ENCODE peak calls at places on chromosomes 1 and 21, in six cellular contexts. E, Q, K, F, L and A are unnamed samples.

GRCh38 chr1:40855513-40855912 is 6.7 kb downstream of the CITED4 start:
- DNase-seq in Q (no peak), E (no peak), K (no peak), L (no peak), F (no peak), A (no peak)

GRCh38 chr1:61092643-61093042 is 10.3 kb downstream of the NFIA start:
- DNase-seq in E (no peak), L (no peak), F (no peak), Q (no peak), K (no peak), A (no peak)

GRCh38 chr1:93414749-93415148 is 33.2 kb upstream of the FNBP1L start:
- DNase-seq in E (no peak), Q (no peak), L (no peak), K (no peak), F (no peak), A (no peak)

GRCh38 chr1:200207711-200208126 is 180.2 kb downstream of the NR5A2 start:
- DNase-seq in Q (no peak), F (no peak), L (no peak), K (no peak), E (no peak), A (no peak)

GRCh38 chr1:85085417-85085816 is 37.1 kb upstream of the MCOLN3 start:
- DNase-seq in Q (no peak), L (no peak), E (no peak), F (no peak), K (no peak), A (no peak)

GRCh38 chr1:226749467-226749866 is 10.4 kb upstream of the ITPKB start:
- DNase-seq in F (no peak), Q (no peak), E (no peak), K (no peak), L (no peak), A (no peak)

GRCh38 chr1:5570931-5571330 is 421.3 kb downstream of the NPHP4 start:
- DNase-seq in Q (no peak), L (no peak), F (no peak), E (peak; percentile 24), K (no peak), A (no peak)

GRCh38 chr1:55289614-55290013 is 74.5 kb upstream of the USP24 start:
- DNase-seq in E (no peak), L (no peak), F (no peak), K (no peak), Q (no peak), A (no peak)

GRCh38 chr21:38787461-38788274 is 18.1 kb upstream of the ETS2 start:
- DNase-seq in L (no peak), K (no peak), Q (no peak), F (no peak), E (no peak), A (no peak)

GRCh38 chr1:22241250-22241649 is 98.4 kb upstream of the WNT4 start:
- DNase-seq in K (no peak), F (no peak), L (no peak), E (no peak), Q (no peak), A (no peak)

GRCh38 chr1:47189844-47190562 is at the start of gene PDZK1IP1:
- DNase-seq in E (peak; percentile 91), F (peak; percentile 16), L (peak; percentile 89), Q (no peak), K (peak; percentile 97), A (no peak)

GRCh38 chr1:9724706-9725476 is 73.4 kb downstream of the PIK3CD start:
- DNase-seq in E (peak; percentile 56), Q (no peak), L (peak; percentile 73), F (peak; percentile 20), K (no peak), A (no peak)

GRCh38 chr1:48341221-48341620 is 118.7 kb downstream of the SLC5A9 start:
- DNase-seq in L (no peak), K (no peak), F (no peak), E (no peak), Q (no peak), A (no peak)

GRCh38 chr1:240613353-240614142 is 1.6 kb upstream of the GREM2 start:
- DNase-seq in F (no peak), E (no peak), Q (no peak), L (no peak), K (no peak), A (no peak)

GRCh38 chr1:66282343-66282852 is 251.6 kb upstream of the SGIP1 start:
- DNase-seq in F (peak; percentile 42), L (no peak), Q (peak; percentile 79), E (no peak), K (no peak), A (no peak)
- TF ChIP-seq CTCF in F (peak; percentile 20), L (no peak), Q (peak; percentile 32), E (no peak), K (no peak), A (peak; percentile 50)

GRCh38 chr1:18572022-18572920 is 58.4 kb upstream of the PAX7 start:
- DNase-seq in K (no peak), F (no peak), L (no peak), Q (no peak), E (no peak), A (no peak)

GRCh38 chr1:18578271-18578670 is 52.4 kb upstream of the PAX7 start:
- DNase-seq in L (no peak), F (no peak), Q (no peak), E (no peak), K (no peak), A (no peak)

GRCh38 chr1:18573170-18573569 is 57.5 kb upstream of the PAX7 start:
- DNase-seq in F (no peak), Q (no peak), K (no peak), E (no peak), L (no peak), A (no peak)

GRCh38 chr1:18574754-18575153 is 55.9 kb upstream of the PAX7 start:
- DNase-seq in E (no peak), K (no peak), Q (no peak), F (no peak), L (no peak), A (no peak)

DNA sequence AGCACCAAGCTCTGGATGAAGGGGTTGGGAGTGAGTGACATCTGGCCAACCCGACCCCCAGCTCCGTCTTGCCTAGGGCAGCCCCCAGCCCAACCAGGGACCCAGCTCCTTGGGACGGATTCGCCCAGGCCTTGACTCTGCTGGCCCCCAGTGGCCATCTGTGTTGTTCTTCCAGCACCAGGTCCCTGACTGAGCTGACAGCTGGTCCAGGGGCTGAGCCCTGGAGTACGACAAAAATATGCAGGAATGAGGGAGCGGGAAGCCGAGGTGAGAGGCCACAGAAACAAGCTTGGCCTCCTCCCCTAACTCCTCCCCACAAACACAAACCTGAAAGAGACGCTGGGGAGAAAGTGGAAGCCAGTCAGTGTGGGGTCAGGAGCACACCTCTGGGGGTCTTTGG is 55.0 kb upstream of the PAX7 start:
- DNase-seq in E (no peak), Q (no peak), F (no peak), L (peak; percentile 69), K (no peak), A (no peak)
- TF ChIP-seq CTCF in E (no peak), Q (peak; percentile 71), F (peak; percentile 70), L (peak; percentile 44), K (peak; percentile 54), A (peak; percentile 81)

GRCh38 chr1:119276558-119276957 is 92.0 kb upstream of the HAO2 start:
- DNase-seq in F (no peak), K (no peak), E (no peak), Q (no peak), L (no peak), A (no peak)
- TF ChIP-seq CTCF in F (no peak), K (no peak), E (no peak), Q (no peak), L (no peak), A (peak; percentile 39)

GRCh38 chr1:20329793-20330542 is 39.3 kb downstream of the VWA5B1 start:
- DNase-seq in Q (no peak), F (no peak), K (no peak), E (no peak), L (no peak), A (no peak)
- TF ChIP-seq CTCF in Q (no peak), F (peak; percentile 14), K (no peak), E (no peak), L (no peak), A (peak; percentile 32)

DNA sequence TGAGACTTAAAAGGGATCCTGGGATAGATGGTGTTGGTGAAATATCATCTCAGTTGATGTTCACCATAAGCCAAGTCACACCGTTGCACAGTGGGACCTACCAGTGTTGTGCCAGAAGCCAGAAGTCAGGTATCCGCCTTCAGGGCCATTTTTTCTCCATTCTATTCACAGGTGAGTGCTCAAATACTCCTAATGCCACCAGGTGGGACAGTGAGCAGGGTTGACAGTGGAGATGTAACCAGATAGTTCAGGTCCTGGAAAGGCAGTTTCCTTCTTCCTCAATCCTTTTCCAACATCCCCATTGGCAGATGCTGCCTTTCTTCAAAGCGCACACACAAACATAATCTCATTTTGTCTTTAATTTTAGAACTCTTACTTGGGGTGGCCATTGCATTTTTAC is 11.6 kb downstream of the CD160 start:
- DNase-seq in F (no peak), L (no peak), Q (no peak), E (no peak), K (no peak), A (no peak)
- TF ChIP-seq CTCF in F (no peak), L (no peak), Q (no peak), E (no peak), K (no peak), A (no peak)